ENCODE peak calls at places on chromosomes 6 and 20, in ten cellular contexts. L is NCI-H460, P is HFF-Myc, J is GM12865, M is pancreas, B is HCEC 1CT, T is NAMALWA, X is NCI-H2171, D is NCI-H1694, O is AG04450. H is an unnamed sample.
A peak's percentile ranks its signal among the peaks of the same experiment; 100 is the strongest.

GRCh38 chr20:49747707-49748524 is 34.2 kb upstream of the B4GALT5 start:
- DNase-seq in X (no peak), D (no peak), O (no peak), P (no peak), B (no peak), T (no peak), J (peak; percentile 11), M (peak; percentile 57), L (no peak), H (no peak)

GRCh38 chr6:5501837-5502236 is 240.5 kb downstream of the FARS2 start:
- DNase-seq in O (no peak), M (peak; percentile 13), P (no peak), J (no peak), D (no peak), L (no peak), B (no peak), X (no peak), T (no peak), H (no peak)

GRCh38 chr6:79625746-79626145 is 5.4 kb upstream of the SH3BGRL2 start:
- DNase-seq in B (no peak), P (no peak), X (no peak), O (no peak), L (no peak), T (no peak), J (no peak), D (no peak), M (no peak), H (no peak)

GRCh38 chr6:108733706-108734105 is 114.5 kb upstream of the ARMC2 start:
- DNase-seq in D (no peak), T (no peak), M (no peak), P (no peak), J (no peak), L (no peak), B (no peak), O (no peak), X (no peak), H (no peak)

GRCh38 chr6:129683606-129684322 is 26.2 kb downstream of the ARHGAP18 start:
- DNase-seq in P (peak; percentile 95), D (no peak), J (peak; percentile 93), O (peak; percentile 98), B (peak; percentile 100), M (peak; percentile 63), L (peak; percentile 48), T (peak; percentile 90), X (no peak), H (peak; percentile 64)

GRCh38 chr6:72865467-72865866 is 243.6 kb downstream of the KCNQ5 start:
- DNase-seq in D (no peak), L (no peak), P (no peak), M (no peak), B (peak; percentile 76), J (no peak), X (no peak), O (no peak), T (no peak), H (no peak)

GRCh38 chr6:161549977-161550655 is 276.3 kb upstream of the AGPAT4 start:
- DNase-seq in X (no peak), J (no peak), L (peak; percentile 44), P (no peak), D (no peak), O (no peak), T (no peak), B (no peak), M (no peak), H (no peak)

GRCh38 chr20:62045529-62046277 is 20.0 kb downstream of the TAF4 start:
- DNase-seq in X (no peak), L (no peak), B (no peak), P (no peak), T (no peak), M (no peak), D (no peak), O (no peak), J (no peak), H (no peak)

GRCh38 chr6:70557998-70558397 is 8.7 kb upstream of the SDHAF4 start:
- DNase-seq in T (no peak), P (no peak), X (no peak), D (no peak), M (no peak), J (no peak), B (no peak), O (no peak), L (no peak), H (no peak)

H was measured in stimulated activated naive B cell treated with anti-CD40 and anti-IgM and Interleukin-4, amounts not matched to agents 10 μg/mL and 1 μg/mL and 100 μg/mL, for 72 hours.